ENCODE peak calls at places on chromosomes 3 and 15, in nine cellular contexts. I, K, X, E, Y, B, M, U and H are unnamed samples.
A peak's percentile ranks its signal among the peaks of the same experiment; 100 is the strongest.

GRCh38 chr3:37810788-37811187 is 50.9 kb upstream of the CTDSPL start:
- DNase-seq in I (no peak), K (no peak), X (no peak), E (no peak), Y (no peak), B (no peak), M (no peak), U (no peak), H (no peak)

GRCh38 chr3:11908981-11909698 is 62.5 kb upstream of the TAMM41 start:
- DNase-seq in I (no peak), K (no peak), X (no peak), E (no peak), Y (no peak), B (no peak), M (no peak), U (no peak), H (no peak)

GRCh38 chr3:108380128-108380795 is 83.9 kb downstream of the HHLA2 start:
- DNase-seq in I (peak; percentile 17), K (no peak), X (no peak), E (no peak), Y (no peak), B (no peak), M (no peak), U (no peak), H (no peak)

GRCh38 chr15:66854012-66854965 is 152.3 kb downstream of the SMAD6 start:
- DNase-seq in I (no peak), K (no peak), X (no peak), E (no peak), Y (no peak), B (no peak), M (peak; percentile 49), U (no peak), H (no peak)

GRCh38 chr3:197465197-197465995 is 90.4 kb downstream of the BDH1 start:
- DNase-seq in I (no peak), K (peak; percentile 69), X (no peak), E (no peak), Y (no peak), B (no peak), M (peak; percentile 16), U (no peak), H (no peak)

GRCh38 chr3:170162630-170163029 is 18.9 kb downstream of the PHC3 start:
- DNase-seq in I (no peak), K (no peak), X (no peak), E (no peak), Y (no peak), B (no peak), M (peak; percentile 35), U (no peak), H (no peak)

GRCh38 chr3:59575113-59576001 is 525.5 kb upstream of the CFAP20DC start:
- DNase-seq in I (peak; percentile 65), K (peak; percentile 86), X (peak; percentile 91), E (peak; percentile 67), Y (peak; percentile 90), B (peak; percentile 82), M (peak; percentile 66), U (peak; percentile 92), H (peak; percentile 70)

GRCh38 chr3:138219255-138219654 is 32.2 kb downstream of the ARMC8 start:
- DNase-seq in I (no peak), K (peak; percentile 33), X (no peak), E (no peak), Y (no peak), B (no peak), M (no peak), U (no peak), H (no peak)

GRCh38 chr3:176814252-176814651 is 383.0 kb downstream of the TBL1XR1 start:
- DNase-seq in I (no peak), K (peak; percentile 94), X (peak; percentile 56), E (peak; percentile 24), Y (no peak), B (peak; percentile 54), M (peak; percentile 37), U (peak; percentile 87), H (peak; percentile 82)

GRCh38 chr15:74283366-74283765 is 47.2 kb downstream of the CCDC33 start:
- DNase-seq in I (no peak), K (no peak), X (no peak), E (no peak), Y (no peak), B (no peak), M (no peak), U (no peak), H (no peak)

GRCh38 chr15:39747326-39747725 is 35.3 kb downstream of the FSIP1 start:
- DNase-seq in I (no peak), K (no peak), X (no peak), E (peak; percentile 36), Y (no peak), B (peak; percentile 71), M (peak; percentile 26), U (no peak), H (no peak)

GRCh38 chr3:157755254-157755653 is 252.0 kb upstream of the VEPH1 start:
- DNase-seq in I (no peak), K (peak; percentile 39), X (no peak), E (peak; percentile 1), Y (peak; percentile 7), B (peak; percentile 3), M (no peak), U (no peak), H (no peak)

GRCh38 chr3:64398431-64398830 is 173.2 kb upstream of the PRICKLE2 start:
- DNase-seq in I (no peak), K (no peak), X (no peak), E (no peak), Y (no peak), B (no peak), M (peak; percentile 94), U (no peak), H (no peak)

GRCh38 chr15:83312046-83312445 is 27.6 kb upstream of the BNC1 start:
- DNase-seq in I (no peak), K (no peak), X (no peak), E (no peak), Y (no peak), B (no peak), M (no peak), U (no peak), H (no peak)